ENCODE peak calls at places on chromosome 4, in ten cellular contexts. W, U, T, X, H, G, J, S, Q and D are unnamed samples. For H3K36me3, the result is how much of the 10 kb centered on the place peaks cover.

GRCh38 chr4:81631958-81632439 is 160.3 kb upstream of the RASGEF1B start:
- DNase-seq in W (no peak), U (no peak), T (no peak), X (no peak), H (no peak), G (no peak), J (no peak), S (no peak), Q (no peak), D (peak)

GRCh38 chr4:7261174-7261573 is 68.8 kb downstream of the SORCS2 start:
- DNase-seq in W (no peak), U (no peak), T (no peak), X (no peak), H (no peak), G (no peak), J (no peak), S (no peak), Q (no peak), D (no peak)

GRCh38 chr4:37648084-37648817 is 37.9 kb downstream of the RELL1 start:
- DNase-seq in W (peak), U (no peak), T (peak), X (no peak), H (peak), G (no peak), J (no peak), S (peak), Q (peak), D (peak)

GRCh38 chr4:24771241-24771640 is 24.1 kb upstream of the SOD3 start:
- DNase-seq in W (no peak), U (no peak), T (no peak), X (no peak), H (no peak), G (no peak), J (no peak), S (no peak), Q (no peak), D (no peak)

GRCh38 chr4:10196191-10196590 is 79.6 kb upstream of the WDR1 start:
- DNase-seq in W (no peak), U (no peak), T (no peak), X (no peak), H (no peak), G (no peak), J (no peak), S (no peak), Q (no peak), D (no peak)

GRCh38 chr4:87982446-87982845 is 6.9 kb downstream of the SPP1 start:
- DNase-seq in W (no peak), U (no peak), T (no peak), X (no peak), H (no peak), G (no peak), J (no peak), S (no peak), Q (no peak), D (no peak)

GRCh38 chr4:16785800-16786527 is 112.5 kb downstream of the LDB2 start:
- DNase-seq in W (no peak), U (no peak), T (no peak), X (no peak), H (no peak), G (no peak), J (no peak), S (no peak), Q (no peak), D (no peak)

GRCh38 chr4:138259801-138260200 is 17.7 kb upstream of the SLC7A11 start:
- DNase-seq in W (no peak), U (no peak), T (no peak), X (no peak), H (no peak), G (no peak), J (no peak), S (no peak), Q (no peak), D (no peak)

GRCh38 chr4:37770016-37770415 is 56.5 kb upstream of the PGM2 start:
- DNase-seq in W (no peak), U (no peak), T (no peak), X (no peak), H (no peak), G (no peak), J (no peak), S (no peak), Q (no peak), D (no peak)

GRCh38 chr4:38706301-38706700 is 42.3 kb downstream of the KLF3 start:
- DNase-seq in W (no peak), U (no peak), T (no peak), X (no peak), H (no peak), G (no peak), J (no peak), S (no peak), Q (no peak), D (no peak)

GRCh38 chr4:29243054-29243453 is 1477.1 kb upstream of the PCDH7 start:
- DNase-seq in W (no peak), U (no peak), T (no peak), X (no peak), H (no peak), G (no peak), J (no peak), S (no peak), Q (no peak), D (no peak)

GRCh38 chr4:98557497-98557896 is 100.9 kb downstream of the TSPAN5 start:
- DNase-seq in W (no peak), U (no peak), T (no peak), X (no peak), H (no peak), G (no peak), J (no peak), S (no peak), Q (no peak), D (peak)

GRCh38 chr4:15714141-15714540 is 11.3 kb downstream of the BST1 start:
- DNase-seq in W (no peak), U (no peak), T (no peak), X (no peak), H (no peak), G (no peak), J (no peak), S (no peak), Q (no peak), D (no peak)

GRCh38 chr4:73646117-73646516 is 25.9 kb upstream of the RASSF6 start:
- DNase-seq in W (no peak), U (no peak), T (no peak), X (no peak), H (peak), G (no peak), J (no peak), S (no peak), Q (no peak), D (no peak)

GRCh38 chr4:48742412-48742811 is 37.7 kb downstream of the FRYL start:
- DNase-seq in W (no peak), U (no peak), T (no peak), X (no peak), H (no peak), G (no peak), J (no peak), S (no peak), Q (no peak), D (no peak)

GRCh38 chr4:17232575-17233253 is 279.2 kb downstream of the QDPR start:
- DNase-seq in W (no peak), U (no peak), T (no peak), X (no peak), H (no peak), G (no peak), J (peak), S (no peak), Q (peak), D (no peak)

GRCh38 chr4:6472387-6473263 is at the start of gene PPP2R2C:
- DNase-seq in W (no peak), U (no peak), T (no peak), X (no peak), H (peak), G (no peak), J (peak), S (no peak), Q (no peak), D (no peak)

GRCh38 chr4:101037938-101038413 is 309.4 kb downstream of the PPP3CA start:
- DNase-seq in W (no peak), U (no peak), T (no peak), X (no peak), H (no peak), G (no peak), J (no peak), S (no peak), Q (no peak), D (no peak)

GRCh38 chr4:140837742-140838141 is 81.6 kb upstream of the TBC1D9 start:
- DNase-seq in W (no peak), U (no peak), T (no peak), X (no peak), H (no peak), G (no peak), J (no peak), S (no peak), Q (no peak), D (no peak)

GRCh38 chr4:7375427-7375826 is 59.3 kb downstream of the PSAPL1 start:
- DNase-seq in W (no peak), U (no peak), T (no peak), X (no peak), H (no peak), G (no peak), J (no peak), S (peak), Q (no peak), D (peak)

GRCh38 chr4:65668201-65669007 is 1.9 kb downstream of the EPHA5 start:
- DNase-seq in W (peak), U (no peak), T (no peak), X (no peak), H (peak), G (peak), J (peak), S (no peak), Q (peak), D (no peak)

GRCh38 chr4:124757121-124757520 is 44.6 kb upstream of the ANKRD50 start:
- DNase-seq in W (no peak), U (no peak), T (no peak), X (no peak), H (no peak), G (no peak), J (no peak), S (no peak), Q (no peak), D (no peak)

GRCh38 chr4:143424276-143424675 is 87.6 kb downstream of the GAB1 start:
- DNase-seq in W (no peak), U (no peak), T (no peak), X (no peak), H (no peak), G (no peak), J (no peak), S (no peak), Q (no peak), D (no peak)

GRCh38 chr4:16226816-16227461 is 668 bp upstream of the TAPT1 start:
- DNase-seq in W (peak), U (no peak), T (peak), X (no peak), H (peak), G (peak), J (peak), S (peak), Q (peak), D (peak)

GRCh38 chr4:13705521-13706035 is 78.1 kb upstream of the BOD1L1 start:
- DNase-seq in W (no peak), U (no peak), T (peak), X (no peak), H (no peak), G (peak), J (peak), S (no peak), Q (peak), D (peak)

GRCh38 chr4:34323549-34324325 is 1920.6 kb downstream of the ARAP2 start:
- DNase-seq in W (no peak), U (no peak), T (no peak), X (no peak), H (peak), G (no peak), J (no peak), S (no peak), Q (no peak), D (no peak)

GRCh38 chr4:86891785-86892638 is at the start of gene C4orf36:
- DNase-seq in W (peak), U (no peak), T (peak), X (no peak), H (peak), G (peak), J (peak), S (peak), Q (peak), D (peak)

GRCh38 chr4:147550626-147551250 is 66.5 kb upstream of the TMEM184C start:
- DNase-seq in W (no peak), U (peak), T (no peak), X (no peak), H (no peak), G (no peak), J (no peak), S (no peak), Q (no peak), D (no peak)

GRCh38 chr4:171594293-171594692 is 218.9 kb upstream of the GALNTL6 start:
- DNase-seq in W (no peak), U (no peak), T (no peak), X (no peak), H (peak), G (no peak), J (no peak), S (no peak), Q (no peak), D (no peak)

GRCh38 chr4:21664355-21664754 is 284.2 kb downstream of the KCNIP4 start:
- DNase-seq in W (no peak), U (no peak), T (no peak), X (no peak), H (no peak), G (no peak), J (no peak), S (no peak), Q (no peak), D (no peak)

GRCh38 chr4:123037809-123038208 is 115.4 kb upstream of the NUDT6 start:
- DNase-seq in W (no peak), U (no peak), T (no peak), X (no peak), H (no peak), G (no peak), J (no peak), S (no peak), Q (no peak), D (no peak)

GRCh38 chr4:173529505-173530325 is at the start of gene HAND2:
- DNase-seq in W (peak), U (no peak), T (peak), X (no peak), H (peak), G (peak), J (peak), S (no peak), Q (peak), D (no peak)

GRCh38 chr4:109298279-109299010 is 4.0 kb downstream of the COL25A1 start:
- DNase-seq in W (no peak), U (no peak), T (no peak), X (no peak), H (no peak), G (no peak), J (peak), S (no peak), Q (no peak), D (no peak)

GRCh38 chr4:158962396-158962795 is 140.5 kb upstream of the RAPGEF2 start:
- DNase-seq in W (no peak), U (no peak), T (no peak), X (no peak), H (no peak), G (no peak), J (no peak), S (no peak), Q (no peak), D (no peak)

GRCh38 chr4:70515342-70516245 is 2.8 kb upstream of the AMTN start:
- DNase-seq in W (no peak), U (no peak), T (no peak), X (no peak), H (no peak), G (no peak), J (no peak), S (no peak), Q (no peak), D (no peak)

GRCh38 chr4:80362578-80363181 is 27.1 kb downstream of the CFAP299 start:
- DNase-seq in W (peak), U (no peak), T (peak), X (peak), H (peak), G (no peak), J (peak), S (no peak), Q (no peak), D (no peak)

DNA sequence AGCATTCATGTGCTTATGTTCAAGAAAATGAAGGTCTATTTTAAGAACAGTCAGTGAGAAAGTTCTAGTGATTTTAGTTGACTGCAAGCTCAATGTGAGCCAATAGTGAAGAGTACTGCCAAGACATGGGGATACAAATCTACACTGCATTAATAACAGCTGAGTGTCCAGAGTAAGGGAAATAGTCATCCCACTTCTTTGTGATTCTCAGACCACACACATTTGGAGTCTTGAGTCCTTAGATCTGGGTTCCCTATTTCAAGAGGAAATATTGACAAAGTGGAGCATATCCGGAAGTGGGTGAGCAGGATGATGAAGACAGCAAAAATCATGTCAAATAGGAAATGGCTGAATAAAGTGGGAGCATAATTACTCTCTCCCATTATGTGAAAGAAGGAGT is 171.1 kb downstream of the LARP7 start:
- DNase-seq in W (no peak), U (no peak), T (no peak), X (no peak), H (no peak), G (no peak), J (no peak), S (no peak), Q (no peak), D (no peak)
- H3K27ac ChIP-seq in W (no peak), U (no peak), T (no peak), X (no peak), H (no peak), G (no peak), J (no peak), S (no peak), Q (no peak), D (no peak)

GRCh38 chr4:40216622-40217366 is 20.0 kb downstream of the RHOH start:
- DNase-seq in W (no peak), U (no peak), T (no peak), X (no peak), H (no peak), G (no peak), J (no peak), S (no peak), Q (no peak), D (no peak)
- H3K36me3 ChIP-seq in W (under half), U (under half), T (under half), X (under half), H (under half), G (under half), J (under half), S (under half), Q (under half), D (under half)

GRCh38 chr4:144647095-144647959 is 1.4 kb downstream of the HHIP start:
- DNase-seq in W (no peak), U (no peak), T (no peak), X (no peak), H (peak), G (no peak), J (peak), S (no peak), Q (peak), D (no peak)

GRCh38 chr4:144645621-144646522 is at the start of gene HHIP:
- DNase-seq in W (peak), U (no peak), T (peak), X (no peak), H (peak), G (peak), J (peak), S (peak), Q (peak), D (peak)

GRCh38 chr4:144645102-144645469 is 870 bp upstream of the HHIP start:
- DNase-seq in W (peak), U (no peak), T (no peak), X (no peak), H (no peak), G (peak), J (peak), S (peak), Q (peak), D (peak)

GRCh38 chr4:144648042-144648441 is 2.1 kb downstream of the HHIP start:
- DNase-seq in W (no peak), U (no peak), T (no peak), X (no peak), H (no peak), G (no peak), J (no peak), S (no peak), Q (no peak), D (no peak)

GRCh38 chr4:144646523-144647094 is 653 bp downstream of the HHIP start:
- DNase-seq in W (peak), U (no peak), T (no peak), X (no peak), H (peak), G (no peak), J (peak), S (peak), Q (peak), D (no peak)
- TF ChIP-seq CTCF in W (no peak), U (no peak), T (no peak), X (no peak), H (no peak), G (no peak), J (peak), S (no peak), Q (no peak), D (no peak)

GRCh38 chr4:1534076-1534872 is 128.0 kb upstream of the NKX1-1 start:
- DNase-seq in W (peak), U (no peak), T (no peak), X (no peak), H (no peak), G (peak), J (no peak), S (peak), Q (no peak), D (peak)
- H3K27ac ChIP-seq in W (no peak), U (no peak), T (no peak), X (no peak), H (peak), G (no peak), J (no peak), S (no peak), Q (no peak), D (no peak)

DNA sequence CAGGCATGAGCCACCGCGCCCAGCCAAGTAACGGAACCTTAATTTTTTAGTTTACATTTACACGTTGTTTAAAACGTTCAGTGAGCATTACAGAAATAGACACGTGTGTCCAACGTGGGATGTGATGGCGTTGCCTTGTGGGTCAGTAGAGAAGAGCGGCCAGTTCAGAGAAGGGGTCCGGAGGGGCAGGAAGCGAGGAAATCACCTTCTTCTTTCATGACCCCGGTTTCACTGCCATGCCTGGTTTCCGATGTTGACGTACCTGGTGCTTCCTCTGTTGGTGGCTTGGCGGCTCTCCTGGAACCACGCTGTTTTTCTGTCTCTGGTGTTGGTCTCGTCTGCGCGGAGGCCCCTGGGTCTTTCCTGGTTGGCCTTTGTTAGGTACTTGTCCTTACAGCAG is 42.8 kb downstream of the PCGF3 start:
- DNase-seq in W (no peak), U (no peak), T (no peak), X (no peak), H (no peak), G (peak), J (no peak), S (no peak), Q (no peak), D (no peak)
- H3K36me3 ChIP-seq in W (under half), U (under half), T (under half), X (under half), H (under half), G (under half), J (under half), S (under half), Q (under half), D (under half)

GRCh38 chr4:59161249-59161648 is 2038.9 kb upstream of the ADGRL3 start:
- DNase-seq in W (no peak), U (no peak), T (no peak), X (no peak), H (peak), G (no peak), J (no peak), S (no peak), Q (no peak), D (no peak)
- TF ChIP-seq CTCF in W (no peak), U (peak), T (no peak), X (no peak), H (peak), G (no peak), J (peak), S (no peak), Q (no peak), D (no peak)

DNA sequence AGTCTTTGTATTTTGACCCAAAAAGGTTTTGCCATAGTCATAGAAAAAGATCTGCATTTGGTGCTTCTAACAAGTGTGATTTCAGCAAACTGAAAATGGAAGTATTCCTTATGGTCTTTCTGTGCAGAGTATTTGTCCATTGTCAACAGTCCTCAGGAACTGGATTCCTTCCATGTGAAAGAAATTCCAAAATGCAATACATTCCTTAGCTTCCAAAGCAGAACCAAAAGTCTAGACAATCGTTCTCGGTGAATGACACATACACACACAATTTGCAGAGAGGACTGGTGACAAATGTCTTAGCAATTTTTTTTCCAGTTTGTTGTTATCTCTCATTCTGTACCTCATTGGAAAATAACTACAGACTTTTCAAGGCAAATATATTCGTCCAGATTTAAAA is 562.2 kb upstream of the SLIT2 start:
- DNase-seq in W (no peak), U (no peak), T (no peak), X (no peak), H (no peak), G (no peak), J (no peak), S (no peak), Q (no peak), D (no peak)
- H3K27ac ChIP-seq in W (no peak), U (no peak), T (no peak), X (no peak), H (no peak), G (no peak), J (no peak), S (no peak), Q (no peak), D (no peak)